ENCODE peak calls at places on chromosomes 4 and X, in six cellular contexts. One of them, this sample, is unnamed.

GRCh38 chrX:131821945-131822622 is 201.0 kb upstream of the STK26 start:
- DNase-seq in BE2C: no peak
- DNase-seq in fibroblast of villous mesenchyme: peak; percentile 94
- DNase-seq in endodermal cell: no peak
- DNase-seq in HFF-Myc: no peak
- DNase-seq in mesenchymal stem cell: no peak
- DNase-seq in this sample: peak; percentile 80

GRCh38 chr4:141571368-141571767 is 65.0 kb upstream of the IL15 start:
- DNase-seq in BE2C: peak; percentile 10
- DNase-seq in fibroblast of villous mesenchyme: peak; percentile 6
- DNase-seq in endodermal cell: no peak
- DNase-seq in HFF-Myc: no peak
- DNase-seq in mesenchymal stem cell: peak; percentile 7
- DNase-seq in this sample: peak; percentile 49

GRCh38 chrX:47217121-47217851 is 1.2 kb upstream of the CDK16 start:
- DNase-seq in BE2C: peak; percentile 27
- DNase-seq in fibroblast of villous mesenchyme: peak; percentile 81
- DNase-seq in endodermal cell: no peak
- DNase-seq in HFF-Myc: peak; percentile 32
- DNase-seq in mesenchymal stem cell: peak; percentile 87
- DNase-seq in this sample: peak; percentile 78

GRCh38 chr4:54525602-54526001 is 132.2 kb upstream of the KIT start:
- DNase-seq in BE2C: no peak
- DNase-seq in fibroblast of villous mesenchyme: peak; percentile 55
- DNase-seq in endodermal cell: no peak
- DNase-seq in HFF-Myc: peak; percentile 37
- DNase-seq in mesenchymal stem cell: peak; percentile 60
- DNase-seq in this sample: peak; percentile 81

GRCh38 chr4:4746444-4746843 is 113.0 kb upstream of the MSX1 start:
- DNase-seq in BE2C: no peak
- DNase-seq in fibroblast of villous mesenchyme: no peak
- DNase-seq in endodermal cell: no peak
- DNase-seq in HFF-Myc: no peak
- DNase-seq in mesenchymal stem cell: no peak
- DNase-seq in this sample: no peak

GRCh38 chr4:25723409-25723808 is 67.8 kb downstream of the SLC34A2 start:
- DNase-seq in BE2C: no peak
- DNase-seq in fibroblast of villous mesenchyme: peak; percentile 42
- DNase-seq in endodermal cell: no peak
- DNase-seq in HFF-Myc: no peak
- DNase-seq in mesenchymal stem cell: no peak
- DNase-seq in this sample: no peak

GRCh38 chr4:128769011-128769410 is 40.5 kb upstream of the JADE1 start:
- DNase-seq in BE2C: no peak
- DNase-seq in fibroblast of villous mesenchyme: no peak
- DNase-seq in endodermal cell: no peak
- DNase-seq in HFF-Myc: no peak
- DNase-seq in mesenchymal stem cell: no peak
- DNase-seq in this sample: no peak

GRCh38 chr4:168541608-168541953 is 44.7 kb downstream of the PALLD start:
- DNase-seq in BE2C: no peak
- DNase-seq in fibroblast of villous mesenchyme: peak; percentile 64
- DNase-seq in endodermal cell: no peak
- DNase-seq in HFF-Myc: no peak
- DNase-seq in mesenchymal stem cell: no peak
- DNase-seq in this sample: peak; percentile 85

GRCh38 chr4:3284734-3285557 is 7.9 kb upstream of the RGS12 start:
- DNase-seq in BE2C: no peak
- DNase-seq in fibroblast of villous mesenchyme: no peak
- DNase-seq in endodermal cell: no peak
- DNase-seq in HFF-Myc: no peak
- DNase-seq in mesenchymal stem cell: no peak
- DNase-seq in this sample: no peak

GRCh38 chr4:26452565-26453531 is 37.4 kb downstream of the CCKAR start:
- DNase-seq in BE2C: no peak
- DNase-seq in fibroblast of villous mesenchyme: no peak
- DNase-seq in endodermal cell: peak; percentile 81
- DNase-seq in HFF-Myc: no peak
- DNase-seq in mesenchymal stem cell: no peak
- DNase-seq in this sample: no peak

GRCh38 chr4:7911044-7911578 is 28.6 kb downstream of the AFAP1 start:
- DNase-seq in BE2C: peak; percentile 84
- DNase-seq in fibroblast of villous mesenchyme: peak; percentile 93
- DNase-seq in endodermal cell: peak; percentile 87
- DNase-seq in HFF-Myc: no peak
- DNase-seq in mesenchymal stem cell: peak; percentile 96
- DNase-seq in this sample: peak; percentile 93

GRCh38 chrX:37060999-37061398 is 52.8 kb downstream of the FAM47C start:
- DNase-seq in BE2C: peak; percentile 8
- DNase-seq in fibroblast of villous mesenchyme: peak; percentile 38
- DNase-seq in endodermal cell: peak; percentile 66
- DNase-seq in HFF-Myc: no peak
- DNase-seq in mesenchymal stem cell: peak; percentile 33
- DNase-seq in this sample: peak; percentile 46

GRCh38 chr4:48858130-48858529 is 27.2 kb downstream of the OCIAD1 start:
- DNase-seq in BE2C: no peak
- DNase-seq in fibroblast of villous mesenchyme: no peak
- DNase-seq in endodermal cell: no peak
- DNase-seq in HFF-Myc: no peak
- DNase-seq in mesenchymal stem cell: peak; percentile 26
- DNase-seq in this sample: peak; percentile 25

GRCh38 chr4:122052714-122053113 is 99.4 kb upstream of the BLTP1 start:
- DNase-seq in BE2C: no peak
- DNase-seq in fibroblast of villous mesenchyme: no peak
- DNase-seq in endodermal cell: no peak
- DNase-seq in HFF-Myc: no peak
- DNase-seq in mesenchymal stem cell: no peak
- DNase-seq in this sample: no peak

GRCh38 chrX:74297766-74298165 is 6.2 kb upstream of the ZCCHC13 start:
- DNase-seq in BE2C: no peak
- DNase-seq in fibroblast of villous mesenchyme: no peak
- DNase-seq in endodermal cell: no peak
- DNase-seq in HFF-Myc: no peak
- DNase-seq in mesenchymal stem cell: no peak
- DNase-seq in this sample: no peak

GRCh38 chr4:168831919-168832745 is 177.9 kb downstream of the CBR4 start:
- DNase-seq in BE2C: peak; percentile 78
- DNase-seq in fibroblast of villous mesenchyme: peak; percentile 86
- DNase-seq in endodermal cell: peak; percentile 91
- DNase-seq in HFF-Myc: no peak
- DNase-seq in mesenchymal stem cell: peak; percentile 87
- DNase-seq in this sample: peak; percentile 63

GRCh38 chrX:65740909-65741308 is 73.5 kb downstream of the MSN start:
- DNase-seq in BE2C: no peak
- DNase-seq in fibroblast of villous mesenchyme: no peak
- DNase-seq in endodermal cell: no peak
- DNase-seq in HFF-Myc: no peak
- DNase-seq in mesenchymal stem cell: no peak
- DNase-seq in this sample: no peak

GRCh38 chrX:87961471-87961870 is 443.9 kb downstream of the KLHL4 start:
- DNase-seq in BE2C: no peak
- DNase-seq in fibroblast of villous mesenchyme: no peak
- DNase-seq in endodermal cell: peak; percentile 46
- DNase-seq in HFF-Myc: no peak
- DNase-seq in mesenchymal stem cell: no peak
- DNase-seq in this sample: no peak

GRCh38 chr4:138655970-138656369 is 359.6 kb upstream of the NOCT start:
- DNase-seq in BE2C: no peak
- DNase-seq in fibroblast of villous mesenchyme: no peak
- DNase-seq in endodermal cell: no peak
- DNase-seq in HFF-Myc: no peak
- DNase-seq in mesenchymal stem cell: no peak
- DNase-seq in this sample: no peak

GRCh38 chrX:38304010-38304409 is 23.3 kb downstream of the RPGR start:
- DNase-seq in BE2C: peak; percentile 8
- DNase-seq in fibroblast of villous mesenchyme: no peak
- DNase-seq in endodermal cell: peak; percentile 57
- DNase-seq in HFF-Myc: no peak
- DNase-seq in mesenchymal stem cell: peak; percentile 29
- DNase-seq in this sample: peak; percentile 52

GRCh38 chr4:156581282-156581681 is 390.3 kb downstream of the PDGFC start:
- DNase-seq in BE2C: no peak
- DNase-seq in fibroblast of villous mesenchyme: no peak
- DNase-seq in endodermal cell: no peak
- DNase-seq in HFF-Myc: no peak
- DNase-seq in mesenchymal stem cell: no peak
- DNase-seq in this sample: no peak

GRCh38 chrX:135707880-135708279 is 5.6 kb upstream of the CT45A1 start:
- DNase-seq in BE2C: peak; percentile 69
- DNase-seq in fibroblast of villous mesenchyme: peak; percentile 6
- DNase-seq in endodermal cell: peak; percentile 82
- DNase-seq in HFF-Myc: no peak
- DNase-seq in mesenchymal stem cell: no peak
- DNase-seq in this sample: peak; percentile 1

GRCh38 chr4:167775374-167775773 is 317.0 kb upstream of the ANXA10 start:
- DNase-seq in BE2C: no peak
- DNase-seq in fibroblast of villous mesenchyme: peak; percentile 4
- DNase-seq in endodermal cell: no peak
- DNase-seq in HFF-Myc: peak; percentile 47
- DNase-seq in mesenchymal stem cell: no peak
- DNase-seq in this sample: peak; percentile 77

GRCh38 chrX:55767100-55767499 is 49.6 kb downstream of the RRAGB start:
- DNase-seq in BE2C: no peak
- DNase-seq in fibroblast of villous mesenchyme: peak; percentile 5
- DNase-seq in endodermal cell: no peak
- DNase-seq in HFF-Myc: no peak
- DNase-seq in mesenchymal stem cell: no peak
- DNase-seq in this sample: peak; percentile 19

GRCh38 chr4:107863850-107864371 is 39.2 kb downstream of the SGMS2 start:
- DNase-seq in BE2C: peak; percentile 20
- DNase-seq in fibroblast of villous mesenchyme: peak; percentile 51
- DNase-seq in endodermal cell: no peak
- DNase-seq in HFF-Myc: no peak
- DNase-seq in mesenchymal stem cell: peak; percentile 55
- DNase-seq in this sample: peak; percentile 45

GRCh38 chr4:89158884-89159503 is 47.7 kb downstream of the TIGD2 start:
- DNase-seq in BE2C: no peak
- DNase-seq in fibroblast of villous mesenchyme: peak; percentile 40
- DNase-seq in endodermal cell: no peak
- DNase-seq in HFF-Myc: peak; percentile 24
- DNase-seq in mesenchymal stem cell: peak; percentile 54
- DNase-seq in this sample: peak; percentile 64

GRCh38 chrX:39759526-39760224 is 338.1 kb downstream of the BCOR start:
- DNase-seq in BE2C: no peak
- DNase-seq in fibroblast of villous mesenchyme: peak; percentile 63
- DNase-seq in endodermal cell: peak; percentile 77
- DNase-seq in HFF-Myc: no peak
- DNase-seq in mesenchymal stem cell: peak; percentile 63
- DNase-seq in this sample: peak; percentile 41

GRCh38 chr4:151644625-151645024 is 116.2 kb downstream of the GATB start:
- DNase-seq in BE2C: peak; percentile 70
- DNase-seq in fibroblast of villous mesenchyme: no peak
- DNase-seq in endodermal cell: peak; percentile 89
- DNase-seq in HFF-Myc: no peak
- DNase-seq in mesenchymal stem cell: peak; percentile 18
- DNase-seq in this sample: no peak

GRCh38 chr4:154999950-155000578 is 208.4 kb upstream of the NPY2R start:
- DNase-seq in BE2C: no peak
- DNase-seq in fibroblast of villous mesenchyme: no peak
- DNase-seq in endodermal cell: no peak
- DNase-seq in HFF-Myc: no peak
- DNase-seq in mesenchymal stem cell: no peak
- DNase-seq in this sample: peak; percentile 54
- H3K4me3 ChIP-seq in BE2C: no peak overlapping the region
- H3K4me3 ChIP-seq in fibroblast of villous mesenchyme: no peak overlapping the region
- H3K4me3 ChIP-seq in endodermal cell: no peak overlapping the region
- H3K4me3 ChIP-seq in HFF-Myc: no peak overlapping the region
- H3K4me3 ChIP-seq in mesenchymal stem cell: no peak overlapping the region
- H3K4me3 ChIP-seq in this sample: peak overlapping the region; percentile 36

GRCh38 chr4:183397741-183398297 is 46.6 kb upstream of the CDKN2AIP start:
- DNase-seq in BE2C: no peak
- DNase-seq in fibroblast of villous mesenchyme: no peak
- DNase-seq in endodermal cell: no peak
- DNase-seq in HFF-Myc: no peak
- DNase-seq in mesenchymal stem cell: no peak
- DNase-seq in this sample: no peak
- H3K4me3 ChIP-seq in BE2C: peak overlapping the region; percentile 70
- H3K4me3 ChIP-seq in fibroblast of villous mesenchyme: peak overlapping the region; percentile 59
- H3K4me3 ChIP-seq in endodermal cell: no peak overlapping the region
- H3K4me3 ChIP-seq in HFF-Myc: no peak overlapping the region
- H3K4me3 ChIP-seq in mesenchymal stem cell: no peak overlapping the region
- H3K4me3 ChIP-seq in this sample: peak overlapping the region; percentile 49

DNA sequence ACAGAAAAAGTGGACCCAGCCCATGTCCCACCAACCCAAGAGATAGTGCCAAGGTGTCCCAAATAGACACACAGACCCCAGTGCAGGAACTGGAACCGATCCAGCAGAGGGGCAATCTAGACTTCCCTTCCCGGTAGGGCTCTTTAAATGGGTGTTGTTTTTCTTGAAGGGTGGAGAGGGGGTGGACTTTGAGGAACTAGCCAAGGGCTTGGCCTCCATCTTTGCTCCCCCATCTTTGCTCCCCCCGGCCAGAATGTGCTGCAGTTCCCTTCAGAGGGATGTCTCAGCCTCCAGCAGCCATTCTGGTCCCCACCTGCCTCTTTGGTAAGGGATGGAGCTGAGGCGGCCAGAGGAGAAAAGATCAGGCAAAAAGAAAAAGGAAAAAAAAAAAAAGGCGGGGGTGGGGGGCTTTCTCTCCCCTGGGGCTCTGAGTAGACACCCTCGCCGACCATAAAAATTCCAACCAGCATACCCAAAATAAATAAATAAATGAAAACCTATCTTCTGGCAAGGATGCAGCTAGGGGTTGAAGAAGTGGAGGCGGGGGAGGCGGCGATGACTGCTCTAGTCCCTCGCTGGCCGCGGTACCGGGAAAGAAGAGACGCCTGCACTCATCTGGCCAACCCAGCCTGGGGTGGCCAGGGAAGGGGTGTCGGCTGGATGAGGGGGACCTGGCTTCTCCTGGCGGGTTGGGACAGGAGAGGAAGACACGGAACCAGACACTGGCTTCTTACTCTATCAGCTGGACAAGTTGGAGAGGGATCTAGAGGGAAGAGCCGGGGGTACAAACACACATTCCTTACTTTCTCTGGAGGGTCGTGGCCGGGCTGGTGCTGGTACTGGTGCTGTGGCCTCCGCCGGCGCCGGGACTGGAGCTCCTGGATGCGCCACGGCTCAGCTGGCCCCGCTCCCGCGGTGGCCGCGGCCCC is 38.5 kb upstream of the IQSEC2 start:
- DNase-seq in BE2C: no peak
- DNase-seq in fibroblast of villous mesenchyme: no peak
- DNase-seq in endodermal cell: peak; percentile 51
- DNase-seq in HFF-Myc: no peak
- DNase-seq in mesenchymal stem cell: no peak
- DNase-seq in this sample: no peak
- H3K4me3 ChIP-seq in BE2C: no peak overlapping the region
- H3K4me3 ChIP-seq in fibroblast of villous mesenchyme: peak overlapping the region; percentile 60
- H3K4me3 ChIP-seq in endodermal cell: peak overlapping the region; percentile 71
- H3K4me3 ChIP-seq in HFF-Myc: peak overlapping the region; percentile 34
- H3K4me3 ChIP-seq in mesenchymal stem cell: peak overlapping the region; percentile 61
- H3K4me3 ChIP-seq in this sample: peak overlapping the region; percentile 49

DNA sequence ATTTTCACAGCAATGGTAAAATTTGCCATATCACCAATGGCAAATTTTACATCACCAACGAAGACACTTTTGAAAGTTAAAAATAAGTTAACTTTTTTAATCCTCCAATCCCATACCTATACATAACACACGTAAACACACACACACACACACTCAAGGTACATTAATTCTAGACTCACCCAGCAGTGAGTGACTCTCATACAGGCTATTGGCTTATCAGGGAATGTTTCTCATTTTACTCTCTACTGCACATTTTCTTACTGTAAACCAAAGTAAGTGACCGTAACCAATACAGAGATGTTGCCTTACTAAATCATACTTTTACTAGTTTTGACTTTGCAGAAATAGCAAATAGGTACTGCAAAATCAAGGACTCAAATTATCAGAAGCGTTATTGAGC is 2.3 kb downstream of the VEGFC start:
- DNase-seq in BE2C: no peak
- DNase-seq in fibroblast of villous mesenchyme: no peak
- DNase-seq in endodermal cell: no peak
- DNase-seq in HFF-Myc: no peak
- DNase-seq in mesenchymal stem cell: no peak
- DNase-seq in this sample: no peak
- H3K4me3 ChIP-seq in BE2C: no peak overlapping the region
- H3K4me3 ChIP-seq in fibroblast of villous mesenchyme: peak overlapping the region; percentile 86
- H3K4me3 ChIP-seq in endodermal cell: no peak overlapping the region
- H3K4me3 ChIP-seq in HFF-Myc: peak overlapping the region; percentile 70
- H3K4me3 ChIP-seq in mesenchymal stem cell: no peak overlapping the region
- H3K4me3 ChIP-seq in this sample: peak overlapping the region; percentile 94

This sample was measured in fibroblast of mammary gland.